ENCODE peak calls at places on chromosomes 5 and 9, in five cellular contexts. D, Y, K, S and F are unnamed samples.

GRCh38 chr5:29930316-29930715 is 1263.2 kb upstream of the CDH6 start:
- DNase-seq in D (peak), Y (no peak), K (no peak), S (no peak), F (no peak)

GRCh38 chr5:122751293-122751753 is 23.6 kb upstream of the SNX2 start:
- DNase-seq in D (peak), Y (no peak), K (no peak), S (no peak), F (no peak)

GRCh38 chr9:4235951-4236804 is 63.7 kb downstream of the GLIS3 start:
- DNase-seq in D (peak), Y (peak), K (no peak), S (no peak), F (peak)

GRCh38 chr9:117662651-117663050 is 41.6 kb upstream of the TLR4 start:
- DNase-seq in D (no peak), Y (no peak), K (no peak), S (no peak), F (no peak)

GRCh38 chr9:88660611-88661010 is 125.6 kb downstream of the NXNL2 start:
- DNase-seq in D (peak), Y (peak), K (peak), S (no peak), F (peak)

GRCh38 chr5:169384661-169385060 is 83.7 kb upstream of the SLIT3 start:
- DNase-seq in D (no peak), Y (no peak), K (no peak), S (no peak), F (no peak)

GRCh38 chr5:89034588-89034987 is 151.6 kb upstream of the MEF2C start:
- DNase-seq in D (no peak), Y (no peak), K (no peak), S (no peak), F (no peak)

GRCh38 chr9:38638881-38639576 is 18.6 kb upstream of the ANKRD18A start:
- DNase-seq in D (no peak), Y (no peak), K (no peak), S (no peak), F (no peak)

GRCh38 chr9:93122721-93123221 is 11.3 kb downstream of the NINJ1 start:
- DNase-seq in D (no peak), Y (no peak), K (no peak), S (no peak), F (no peak)

GRCh38 chr5:129904667-129905466 is 602 bp downstream of the CHSY3 start:
- DNase-seq in D (peak), Y (no peak), K (no peak), S (no peak), F (no peak)

GRCh38 chr5:104635216-104635615 is 1072.6 kb upstream of the NUDT12 start:
- DNase-seq in D (peak), Y (no peak), K (no peak), S (no peak), F (no peak)

GRCh38 chr9:95783426-95783975 is 92.0 kb upstream of the ERCC6L2 start:
- DNase-seq in D (no peak), Y (peak), K (no peak), S (no peak), F (no peak)

GRCh38 chr5:169701910-169702451 is 64.9 kb downstream of the DOCK2 start:
- DNase-seq in D (peak), Y (no peak), K (no peak), S (no peak), F (no peak)

GRCh38 chr5:115626444-115626823 is 598 bp upstream of the TMED7 start:
- DNase-seq in D (no peak), Y (no peak), K (peak), S (no peak), F (peak)

GRCh38 chr9:72477862-72478564 is 43.4 kb upstream of the TMC1 start:
- DNase-seq in D (peak), Y (peak), K (peak), S (no peak), F (peak)

GRCh38 chr9:12464910-12465512 is 228.2 kb upstream of the TYRP1 start:
- DNase-seq in D (peak), Y (peak), K (peak), S (no peak), F (no peak)

GRCh38 chr5:158511454-158511853 is 588.3 kb downstream of the EBF1 start:
- DNase-seq in D (no peak), Y (no peak), K (no peak), S (no peak), F (no peak)

GRCh38 chr9:30140415-30140814 is 2244.0 kb upstream of the ACO1 start:
- DNase-seq in D (no peak), Y (no peak), K (no peak), S (no peak), F (no peak)

GRCh38 chr9:78040726-78041125 is 9.1 kb upstream of the GNAQ start:
- DNase-seq in D (no peak), Y (no peak), K (no peak), S (no peak), F (no peak)

GRCh38 chr9:130698514-130698913 is 4.9 kb downstream of the EXOSC2 start:
- DNase-seq in D (no peak), Y (peak), K (no peak), S (no peak), F (no peak)

GRCh38 chr9:6096821-6097220 is 81.4 kb upstream of the RANBP6 start:
- DNase-seq in D (peak), Y (no peak), K (no peak), S (no peak), F (no peak)

GRCh38 chr5:7745882-7746735 is 104.8 kb downstream of the CFAP90 start:
- DNase-seq in D (peak), Y (peak), K (peak), S (no peak), F (peak)

GRCh38 chr5:12141496-12141895 is 237.2 kb upstream of the CTNND2 start:
- DNase-seq in D (no peak), Y (no peak), K (no peak), S (no peak), F (no peak)

GRCh38 chr5:96343094-96343493 is 90.0 kb downstream of the PCSK1 start:
- DNase-seq in D (no peak), Y (no peak), K (no peak), S (no peak), F (no peak)

GRCh38 chr5:60333103-60333502 is 366.9 kb downstream of the DEPDC1B start:
- DNase-seq in D (no peak), Y (no peak), K (no peak), S (no peak), F (no peak)

GRCh38 chr5:33969572-33970452 is 14.7 kb downstream of the SLC45A2 start:
- DNase-seq in D (peak), Y (peak), K (no peak), S (peak), F (peak)

GRCh38 chr9:14770592-14770991 is 48.1 kb upstream of the CER1 start:
- DNase-seq in D (no peak), Y (no peak), K (no peak), S (no peak), F (no peak)
- TF ChIP-seq REST in D (no peak), Y (no peak), K (no peak), S (no peak), F (no peak)

GRCh38 chr9:33151007-33151557 is 16.1 kb downstream of the B4GALT1 start:
- DNase-seq in D (peak), Y (peak), K (no peak), S (no peak), F (no peak)

GRCh38 chr9:33151601-33152000 is 15.5 kb downstream of the B4GALT1 start:
- DNase-seq in D (no peak), Y (no peak), K (no peak), S (no peak), F (no peak)

GRCh38 chr9:33148367-33149019 is 18.6 kb downstream of the B4GALT1 start:
- DNase-seq in D (no peak), Y (no peak), K (no peak), S (no peak), F (no peak)

GRCh38 chr9:33146298-33146697 is 20.8 kb downstream of the B4GALT1 start:
- DNase-seq in D (no peak), Y (no peak), K (no peak), S (no peak), F (no peak)

DNA sequence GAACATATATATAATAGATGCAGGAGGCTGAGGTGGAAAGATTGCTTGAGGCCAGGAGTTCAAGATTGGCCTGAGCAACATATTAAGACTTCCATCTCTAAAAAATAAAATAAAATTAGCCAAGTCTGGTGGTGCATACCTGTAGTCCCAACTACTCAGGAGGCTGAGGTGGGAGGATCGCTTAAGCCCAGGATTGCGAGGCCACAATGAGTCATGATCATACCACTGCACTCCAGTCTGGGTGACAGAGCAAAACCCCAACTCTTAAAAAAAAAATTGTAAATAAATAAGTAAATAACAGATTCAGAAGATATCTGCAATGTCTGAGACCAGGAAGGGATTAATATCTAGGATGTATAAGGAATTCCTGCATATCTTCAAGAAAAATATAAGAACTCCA is 19.4 kb downstream of the B4GALT1 start:
- DNase-seq in D (no peak), Y (no peak), K (no peak), S (no peak), F (no peak)
- TF ChIP-seq CEBPB in D (no peak), Y (no peak), K (no peak), S (no peak), F (no peak)

GRCh38 chr5:6722015-6722414 is 8.8 kb downstream of the TENT4A start:
- DNase-seq in D (no peak), Y (no peak), K (no peak), S (no peak), F (no peak)
- TF ChIP-seq REST in D (no peak), Y (no peak), K (no peak), S (no peak), F (no peak)

GRCh38 chr5:136656811-136657210 is 291.5 kb upstream of the TRPC7 start:
- DNase-seq in D (peak), Y (no peak), K (no peak), S (no peak), F (no peak)

DNA sequence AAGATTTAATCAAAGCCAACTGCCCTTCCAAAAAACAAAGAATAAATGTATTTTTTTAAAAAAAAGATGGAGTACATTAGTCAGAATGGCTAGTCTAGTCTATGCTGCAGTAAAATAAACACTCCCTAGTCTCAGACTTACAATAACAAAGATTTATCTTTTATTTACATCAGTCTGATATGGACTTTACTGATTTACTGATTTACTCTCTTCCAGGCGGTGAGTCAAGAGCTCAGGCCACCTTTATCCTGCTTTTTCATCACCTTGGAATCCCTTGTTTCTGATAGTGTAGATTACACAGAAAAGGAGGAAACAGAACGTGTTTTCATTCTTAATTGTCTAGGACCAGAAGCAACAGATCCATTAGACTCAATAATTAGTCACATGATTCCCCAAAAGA is 290.1 kb upstream of the TRPC7 start:
- DNase-seq in D (peak), Y (no peak), K (no peak), S (no peak), F (no peak)
- TF ChIP-seq CEBPB in D (no peak), Y (no peak), K (no peak), S (no peak), F (no peak)

DNA sequence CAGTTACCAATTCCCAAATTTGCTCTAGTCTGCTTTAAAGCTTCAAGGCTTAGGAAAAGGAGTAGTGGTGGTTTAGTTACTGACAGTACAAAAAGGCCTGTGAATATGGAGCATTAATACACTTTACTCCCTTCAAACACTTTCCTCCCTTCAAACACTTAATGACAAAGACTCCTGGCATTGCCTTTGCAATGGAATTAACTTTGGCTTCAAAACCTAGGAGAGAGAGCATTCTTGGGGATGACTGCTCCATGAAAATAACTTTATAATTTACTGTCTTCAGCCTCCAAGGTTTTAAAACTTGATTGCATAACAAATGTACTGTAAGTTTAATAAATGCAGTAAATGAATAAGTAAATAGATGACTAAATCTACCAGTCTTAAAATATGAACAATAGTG is 185.6 kb downstream of the TRPM3 start:
- DNase-seq in D (no peak), Y (no peak), K (no peak), S (no peak), F (no peak)
- TF ChIP-seq REST in D (no peak), Y (no peak), K (no peak), S (no peak), F (no peak)

DNA sequence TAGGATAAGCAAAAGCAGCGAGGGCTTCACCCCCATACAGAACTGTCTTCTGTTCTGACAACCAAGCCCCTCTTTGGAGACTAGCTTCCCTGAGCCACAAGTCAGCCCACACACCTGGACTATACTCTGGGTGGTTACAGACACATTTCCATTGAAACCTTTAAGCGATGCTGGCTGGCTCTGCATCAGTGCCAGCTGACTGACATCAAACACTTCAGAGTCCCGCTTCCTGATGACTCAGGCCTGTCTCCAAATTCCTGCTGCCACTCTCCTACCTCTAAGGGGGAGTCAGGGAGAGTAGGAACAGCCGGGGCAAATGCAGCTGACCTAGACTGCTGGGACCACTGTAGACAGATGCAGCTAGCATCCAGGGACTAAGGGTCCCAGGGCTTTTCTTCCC is 59.4 kb downstream of the SIL1 start:
- DNase-seq in D (no peak), Y (peak), K (no peak), S (no peak), F (peak)
- TF ChIP-seq CEBPB in D (no peak), Y (no peak), K (no peak), S (no peak), F (no peak)